ENCODE peak calls at places on chromosomes 3 and 15, in ten cellular contexts. O is activated CD4-positive, alpha-beta memory T cell treated with anti-CD3 and anti-CD28 coated beads, Interleukin-2, amount 10 ng/mL, durations not matched to agents 7 days and 5 days; Z is stimulated activated CD8-positive, alpha-beta memory T cell treated with anti-CD3 and anti-CD28 coated beads, Interleukin-2, amount 100 ng/mL, for 1 hour; A is Ammon's horn; I is GM12891; X is putamen; T is stromal cell of bone marrow; W is HTR-8/SVneo; S is hypothalamus; R is activated B cell treated with CpG ODN at 0.5 μM for 24 hours. Y is an unnamed sample.

GRCh38 chr3:58261954-58262666 is 24.5 kb downstream of the ABHD6 start:
- DNase-seq in O (no peak), Z (no peak), A (no peak), I (no peak), X (no peak), T (no peak), W (no peak), S (no peak), R (no peak), Y (no peak)

GRCh38 chr3:105539897-105540296 is 173.2 kb downstream of the ALCAM start:
- DNase-seq in O (no peak), Z (no peak), A (no peak), I (no peak), X (no peak), T (no peak), W (no peak), S (no peak), R (no peak), Y (no peak)

GRCh38 chr3:4814302-4814903 is 164.8 kb upstream of the BHLHE40 start:
- DNase-seq in O (no peak), Z (no peak), A (peak; percentile 45), I (no peak), X (peak; percentile 80), T (no peak), W (no peak), S (no peak), R (no peak), Y (no peak)

GRCh38 chr3:48650723-48651122 is 12.0 kb downstream of the CELSR3 start:
- DNase-seq in O (no peak), Z (no peak), A (no peak), I (no peak), X (no peak), T (no peak), W (no peak), S (no peak), R (no peak), Y (no peak)

GRCh38 chr3:153734777-153735551 is 386.2 kb upstream of the ARHGEF26 start:
- DNase-seq in O (no peak), Z (no peak), A (no peak), I (no peak), X (no peak), T (peak; percentile 22), W (no peak), S (no peak), R (no peak), Y (no peak)

GRCh38 chr15:48602358-48603122 is 43.0 kb downstream of the FBN1 start:
- DNase-seq in O (no peak), Z (no peak), A (no peak), I (no peak), X (peak; percentile 43), T (peak; percentile 33), W (peak; percentile 23), S (no peak), R (no peak), Y (no peak)

GRCh38 chr15:68416158-68416535 is 15.8 kb downstream of the ITGA11 start:
- DNase-seq in O (no peak), Z (no peak), A (no peak), I (no peak), X (no peak), T (no peak), W (no peak), S (no peak), R (no peak), Y (no peak)

GRCh38 chr3:179969525-179969924 is 67.2 kb downstream of the PEX5L start:
- DNase-seq in O (no peak), Z (no peak), A (peak; percentile 53), I (no peak), X (no peak), T (peak; percentile 77), W (peak; percentile 7), S (no peak), R (no peak), Y (peak; percentile 60)

GRCh38 chr3:13419356-13420050 is 619 bp downstream of the NUP210 start:
- DNase-seq in O (peak; percentile 60), Z (peak; percentile 22), A (peak; percentile 51), I (peak; percentile 57), X (peak; percentile 72), T (no peak), W (peak; percentile 38), S (peak; percentile 68), R (peak; percentile 69), Y (peak; percentile 62)

GRCh38 chr3:69181592-69182211 is 59.3 kb upstream of the LMOD3 start:
- DNase-seq in O (no peak), Z (no peak), A (peak; percentile 83), I (no peak), X (peak; percentile 91), T (no peak), W (peak; percentile 63), S (peak; percentile 51), R (no peak), Y (no peak)

Y was measured in DMS53.